ENCODE peak calls at places on chromosome 13, in six cellular contexts. One of them, this sample, is unnamed. For H3K4me1, the result is how much of the 10 kb centered on the place peaks cover.

GRCh38 chr13:109704771-109705628 is 81.4 kb downstream of the IRS2 start:
- DNase-seq in sigmoid colon: peak
- DNase-seq in upper lobe of left lung: peak
- DNase-seq in tibial nerve: peak
- DNase-seq in A549: peak
- DNase-seq in transverse colon: peak
- DNase-seq in this sample: no peak

GRCh38 chr13:37194428-37194861 is 89.0 kb upstream of the CSNK1A1L start:
- DNase-seq in upper lobe of left lung: no peak
- DNase-seq in A549: no peak
- DNase-seq in tibial nerve: no peak
- DNase-seq in transverse colon: no peak
- DNase-seq in sigmoid colon: no peak
- DNase-seq in this sample: no peak

GRCh38 chr13:94322925-94323324 is 156.6 kb downstream of the DCT start:
- DNase-seq in A549: no peak
- DNase-seq in tibial nerve: no peak
- DNase-seq in sigmoid colon: no peak
- DNase-seq in upper lobe of left lung: no peak
- DNase-seq in transverse colon: no peak
- DNase-seq in this sample: no peak

GRCh38 chr13:34733720-34734119 is 208.3 kb upstream of the NBEA start:
- DNase-seq in tibial nerve: no peak
- DNase-seq in A549: no peak
- DNase-seq in upper lobe of left lung: no peak
- DNase-seq in sigmoid colon: no peak
- DNase-seq in transverse colon: no peak
- DNase-seq in this sample: no peak

GRCh38 chr13:23509781-23510543 is 60.2 kb upstream of the TNFRSF19 start:
- DNase-seq in transverse colon: no peak
- DNase-seq in A549: no peak
- DNase-seq in sigmoid colon: no peak
- DNase-seq in tibial nerve: no peak
- DNase-seq in upper lobe of left lung: no peak
- DNase-seq in this sample: no peak

GRCh38 chr13:50691682-50692263 is 151.7 kb downstream of the DLEU7 start:
- DNase-seq in sigmoid colon: no peak
- DNase-seq in transverse colon: no peak
- DNase-seq in upper lobe of left lung: no peak
- DNase-seq in tibial nerve: no peak
- DNase-seq in A549: no peak
- DNase-seq in this sample: no peak

GRCh38 chr13:22211876-22212275 is 541.0 kb downstream of the FGF9 start:
- DNase-seq in A549: no peak
- DNase-seq in upper lobe of left lung: no peak
- DNase-seq in sigmoid colon: no peak
- DNase-seq in transverse colon: no peak
- DNase-seq in tibial nerve: no peak
- DNase-seq in this sample: no peak

GRCh38 chr13:82833928-82834327 is 1048.3 kb downstream of the SLITRK1 start:
- DNase-seq in sigmoid colon: no peak
- DNase-seq in A549: no peak
- DNase-seq in upper lobe of left lung: no peak
- DNase-seq in transverse colon: no peak
- DNase-seq in tibial nerve: no peak
- DNase-seq in this sample: no peak

GRCh38 chr13:28336193-28336657 is 158.7 kb downstream of the FLT1 start:
- DNase-seq in transverse colon: no peak
- DNase-seq in sigmoid colon: no peak
- DNase-seq in tibial nerve: no peak
- DNase-seq in A549: no peak
- DNase-seq in upper lobe of left lung: no peak
- DNase-seq in this sample: no peak

GRCh38 chr13:97946951-97947588 is 6.4 kb upstream of the IPO5 start:
- DNase-seq in tibial nerve: no peak
- DNase-seq in sigmoid colon: no peak
- DNase-seq in upper lobe of left lung: no peak
- DNase-seq in A549: peak
- DNase-seq in transverse colon: no peak
- DNase-seq in this sample: no peak

GRCh38 chr13:48775804-48776203 is 122.1 kb downstream of the CYSLTR2 start:
- DNase-seq in upper lobe of left lung: no peak
- DNase-seq in transverse colon: no peak
- DNase-seq in A549: no peak
- DNase-seq in sigmoid colon: no peak
- DNase-seq in tibial nerve: no peak
- DNase-seq in this sample: no peak

GRCh38 chr13:111323950-111324651 is 3.7 kb downstream of the TEX29 start:
- DNase-seq in tibial nerve: no peak
- DNase-seq in sigmoid colon: peak
- DNase-seq in A549: no peak
- DNase-seq in transverse colon: no peak
- DNase-seq in upper lobe of left lung: no peak
- DNase-seq in this sample: no peak

GRCh38 chr13:39297023-39297422 is 258.8 kb downstream of the NHLRC3 start:
- DNase-seq in transverse colon: no peak
- DNase-seq in sigmoid colon: no peak
- DNase-seq in A549: no peak
- DNase-seq in tibial nerve: no peak
- DNase-seq in upper lobe of left lung: no peak
- DNase-seq in this sample: no peak

GRCh38 chr13:102097708-102098107 is 304.1 kb downstream of the FGF14 start:
- DNase-seq in sigmoid colon: no peak
- DNase-seq in upper lobe of left lung: no peak
- DNase-seq in A549: no peak
- DNase-seq in tibial nerve: no peak
- DNase-seq in transverse colon: no peak
- DNase-seq in this sample: no peak
- TF ChIP-seq EP300 in sigmoid colon: no peak
- TF ChIP-seq EP300 in upper lobe of left lung: no peak
- TF ChIP-seq EP300 in A549: no peak
- TF ChIP-seq EP300 in tibial nerve: no peak
- TF ChIP-seq EP300 in transverse colon: no peak
- TF ChIP-seq EP300 in this sample: no peak

GRCh38 chr13:40611004-40611403 is 55.4 kb downstream of the FOXO1 start:
- DNase-seq in transverse colon: no peak
- DNase-seq in sigmoid colon: no peak
- DNase-seq in A549: no peak
- DNase-seq in tibial nerve: no peak
- DNase-seq in upper lobe of left lung: no peak
- DNase-seq in this sample: no peak

GRCh38 chr13:40613954-40614353 is 52.5 kb downstream of the FOXO1 start:
- DNase-seq in upper lobe of left lung: no peak
- DNase-seq in A549: no peak
- DNase-seq in tibial nerve: no peak
- DNase-seq in transverse colon: no peak
- DNase-seq in sigmoid colon: no peak
- DNase-seq in this sample: no peak

GRCh38 chr13:40613192-40613818 is 53.1 kb downstream of the FOXO1 start:
- DNase-seq in transverse colon: peak
- DNase-seq in A549: no peak
- DNase-seq in tibial nerve: no peak
- DNase-seq in sigmoid colon: peak
- DNase-seq in upper lobe of left lung: peak
- DNase-seq in this sample: no peak

GRCh38 chr13:40609972-40610726 is 56.3 kb downstream of the FOXO1 start:
- DNase-seq in A549: no peak
- DNase-seq in sigmoid colon: no peak
- DNase-seq in upper lobe of left lung: no peak
- DNase-seq in tibial nerve: no peak
- DNase-seq in transverse colon: peak
- DNase-seq in this sample: no peak

DNA sequence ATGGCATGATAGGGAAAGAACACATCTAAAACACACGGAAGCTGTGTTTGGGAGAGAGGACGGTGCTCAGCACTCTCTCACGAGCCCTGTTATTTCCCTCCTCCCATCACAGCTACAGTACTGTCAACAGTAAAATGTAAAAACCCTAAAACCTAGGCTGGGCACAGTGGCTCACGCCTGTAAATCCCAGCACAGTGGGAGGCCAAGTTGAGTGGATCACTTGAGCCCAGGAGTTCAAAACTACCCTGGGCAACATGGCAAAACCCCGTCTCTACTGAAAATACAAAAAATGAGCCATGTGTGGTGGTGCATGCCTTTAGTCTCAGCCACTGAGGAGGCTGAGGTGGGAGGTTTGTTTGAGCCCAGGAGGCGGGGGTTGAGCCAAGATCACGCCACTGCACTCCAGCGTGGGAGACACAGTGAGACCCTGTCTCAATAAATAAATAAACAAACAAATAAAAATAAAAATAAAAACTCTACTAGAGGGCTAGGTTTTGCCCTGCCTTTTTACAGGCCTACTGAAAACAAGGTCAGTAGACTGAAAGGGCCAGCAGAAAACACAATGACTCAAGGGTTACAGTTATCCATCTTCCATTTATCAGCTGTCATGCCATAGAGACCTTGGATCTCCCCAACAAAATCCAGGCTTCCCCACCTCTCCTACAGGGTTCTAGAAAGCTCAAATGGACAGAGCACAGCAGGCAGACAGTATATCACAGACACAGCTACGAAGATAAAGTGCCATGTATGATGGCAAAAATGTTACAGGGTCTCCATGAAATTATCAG is 54.6 kb downstream of the FOXO1 start:
- DNase-seq in transverse colon: no peak
- DNase-seq in tibial nerve: no peak
- DNase-seq in upper lobe of left lung: no peak
- DNase-seq in sigmoid colon: no peak
- DNase-seq in A549: no peak
- DNase-seq in this sample: no peak
- H3K4me1 ChIP-seq in transverse colon: under half
- H3K4me1 ChIP-seq in tibial nerve: under half
- H3K4me1 ChIP-seq in upper lobe of left lung: under half
- H3K4me1 ChIP-seq in sigmoid colon: under half
- H3K4me1 ChIP-seq in A549: under half
- H3K4me1 ChIP-seq in this sample: under half

GRCh38 chr13:99375806-99376080 is 68.5 kb upstream of the GPR183 start:
- DNase-seq in A549: no peak
- DNase-seq in transverse colon: no peak
- DNase-seq in sigmoid colon: no peak
- DNase-seq in tibial nerve: no peak
- DNase-seq in upper lobe of left lung: no peak
- DNase-seq in this sample: no peak

GRCh38 chr13:99374169-99374991 is 67.2 kb upstream of the GPR183 start:
- DNase-seq in upper lobe of left lung: no peak
- DNase-seq in A549: no peak
- DNase-seq in sigmoid colon: no peak
- DNase-seq in tibial nerve: no peak
- DNase-seq in transverse colon: no peak
- DNase-seq in this sample: no peak

GRCh38 chr13:99376924-99377323 is 69.7 kb upstream of the GPR183 start:
- DNase-seq in sigmoid colon: no peak
- DNase-seq in upper lobe of left lung: no peak
- DNase-seq in transverse colon: no peak
- DNase-seq in A549: no peak
- DNase-seq in tibial nerve: no peak
- DNase-seq in this sample: no peak

GRCh38 chr13:99376132-99376531 is 68.9 kb upstream of the GPR183 start:
- DNase-seq in transverse colon: no peak
- DNase-seq in sigmoid colon: peak
- DNase-seq in upper lobe of left lung: peak
- DNase-seq in tibial nerve: peak
- DNase-seq in A549: no peak
- DNase-seq in this sample: no peak

DNA sequence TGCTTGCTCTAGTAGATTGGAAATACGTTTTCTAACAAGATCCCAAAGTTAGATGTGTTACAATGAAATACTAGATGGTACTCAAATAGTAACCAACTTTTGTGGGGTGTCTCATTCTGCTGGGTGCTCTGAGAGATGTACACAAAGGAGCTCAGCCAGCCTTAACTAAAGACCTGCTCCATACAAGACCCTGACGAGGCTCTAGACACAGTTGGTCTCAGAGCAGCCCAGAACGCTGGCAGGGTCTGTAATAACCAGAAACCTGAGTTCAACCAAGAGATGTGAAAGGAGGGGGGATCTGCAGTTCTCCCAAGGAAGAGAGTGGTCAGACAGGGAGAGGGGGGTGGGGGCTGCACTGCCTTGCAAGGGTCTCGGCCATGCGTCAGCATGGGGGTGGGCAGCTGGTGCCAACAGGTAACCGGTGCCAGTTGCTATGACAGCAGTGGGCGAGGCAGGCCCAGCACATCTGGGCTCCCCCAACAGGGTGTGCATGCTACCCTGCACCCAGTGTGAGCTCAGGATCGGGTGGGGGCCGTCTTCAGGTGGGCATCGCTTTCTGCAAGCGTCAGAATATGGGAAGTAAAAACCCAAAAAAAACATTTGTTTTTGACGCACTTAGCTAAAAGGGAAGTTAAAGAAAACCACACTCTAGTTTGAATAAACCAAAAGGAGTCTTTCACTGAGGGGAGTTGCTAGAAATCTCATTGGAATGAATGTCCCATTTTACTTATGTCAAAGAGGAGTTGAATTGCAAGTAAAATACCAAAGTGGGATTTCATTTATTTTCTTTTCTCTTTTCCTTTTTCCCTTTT is 68.0 kb upstream of the GPR183 start:
- DNase-seq in transverse colon: peak
- DNase-seq in sigmoid colon: no peak
- DNase-seq in tibial nerve: no peak
- DNase-seq in A549: no peak
- DNase-seq in upper lobe of left lung: no peak
- DNase-seq in this sample: no peak
- TF ChIP-seq EP300 in transverse colon: no peak
- TF ChIP-seq EP300 in sigmoid colon: no peak
- TF ChIP-seq EP300 in tibial nerve: no peak
- TF ChIP-seq EP300 in A549: no peak
- TF ChIP-seq EP300 in upper lobe of left lung: no peak
- TF ChIP-seq EP300 in this sample: no peak

GRCh38 chr13:42272115-42272756 is at the start of gene AKAP11:
- DNase-seq in upper lobe of left lung: peak
- DNase-seq in sigmoid colon: peak
- DNase-seq in A549: peak
- DNase-seq in transverse colon: peak
- DNase-seq in tibial nerve: peak
- DNase-seq in this sample: no peak

GRCh38 chr13:42274386-42275097 is 2.6 kb downstream of the AKAP11 start:
- DNase-seq in tibial nerve: no peak
- DNase-seq in upper lobe of left lung: no peak
- DNase-seq in sigmoid colon: no peak
- DNase-seq in A549: no peak
- DNase-seq in transverse colon: no peak
- DNase-seq in this sample: no peak

GRCh38 chr13:42271337-42272114 is 426 bp upstream of the AKAP11 start:
- DNase-seq in A549: peak
- DNase-seq in sigmoid colon: peak
- DNase-seq in tibial nerve: peak
- DNase-seq in transverse colon: peak
- DNase-seq in upper lobe of left lung: peak
- DNase-seq in this sample: peak

GRCh38 chr13:42270857-42271215 is 1.1 kb upstream of the AKAP11 start:
- DNase-seq in transverse colon: no peak
- DNase-seq in tibial nerve: no peak
- DNase-seq in A549: no peak
- DNase-seq in sigmoid colon: no peak
- DNase-seq in upper lobe of left lung: no peak
- DNase-seq in this sample: no peak

DNA sequence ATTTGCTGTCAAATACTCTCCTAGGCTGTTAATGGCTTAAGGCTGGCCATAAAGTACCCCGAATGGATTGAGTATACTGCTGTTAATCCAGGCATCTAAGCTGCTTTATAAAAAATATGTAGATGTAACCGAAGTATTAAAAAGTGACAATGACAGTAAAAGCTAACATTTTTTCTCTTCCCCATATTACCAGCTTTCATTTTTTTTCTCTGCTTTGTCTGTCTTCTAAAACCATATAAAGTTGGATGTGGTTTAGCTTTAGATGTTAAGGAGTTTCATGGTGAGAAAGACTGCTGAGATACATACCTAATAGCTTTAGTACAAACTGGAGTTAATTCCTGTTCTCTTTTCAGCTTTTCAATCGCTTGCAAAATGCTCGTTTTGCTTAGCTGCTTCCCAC is 824 bp downstream of the AKAP11 start:
- DNase-seq in sigmoid colon: no peak
- DNase-seq in tibial nerve: no peak
- DNase-seq in transverse colon: no peak
- DNase-seq in upper lobe of left lung: no peak
- DNase-seq in A549: no peak
- DNase-seq in this sample: no peak
- H3K4me1 ChIP-seq in sigmoid colon: under half
- H3K4me1 ChIP-seq in tibial nerve: under half
- H3K4me1 ChIP-seq in transverse colon: under half
- H3K4me1 ChIP-seq in upper lobe of left lung: under half
- H3K4me1 ChIP-seq in A549: under half
- H3K4me1 ChIP-seq in this sample: under half